ENCODE peak calls at places on chromosome 2, in six cellular contexts. H is HepG2, Y is K562, X is GM12878, S is H1, J is GM12892. C is an unnamed sample.

GRCh38 chr2:28357055-28357454 is 35.6 kb upstream of the FOSL2 start:
- DNase-seq in H (no peak), Y (no peak), X (no peak), S (no peak), J (no peak), C (no peak)

GRCh38 chr2:41966431-41966893 is 81.4 kb upstream of the PKDCC start:
- DNase-seq in H (peak), Y (no peak), X (no peak), S (no peak), J (no peak), C (no peak)

GRCh38 chr2:11430729-11431128 is 35.2 kb downstream of the E2F6 start:
- DNase-seq in H (no peak), Y (no peak), X (no peak), S (no peak), J (no peak), C (no peak)

GRCh38 chr2:118046628-118047210 is 32.8 kb upstream of the CCDC93 start:
- DNase-seq in H (peak), Y (peak), X (no peak), S (no peak), J (no peak), C (no peak)

GRCh38 chr2:98505311-98505808 is 60.7 kb downstream of the INPP4A start:
- DNase-seq in H (no peak), Y (no peak), X (no peak), S (no peak), J (no peak), C (no peak)

GRCh38 chr2:239905306-239905705 is 119.8 kb downstream of the NDUFA10 start:
- DNase-seq in H (no peak), Y (no peak), X (no peak), S (no peak), J (no peak), C (no peak)

GRCh38 chr2:26784570-26785234 is 1.2 kb upstream of the CENPA start:
- DNase-seq in H (no peak), Y (no peak), X (no peak), S (no peak), J (no peak), C (no peak)

GRCh38 chr2:15748736-15749323 is 157.2 kb downstream of the DDX1 start:
- DNase-seq in H (peak), Y (peak), X (no peak), S (peak), J (no peak), C (peak)

GRCh38 chr2:2331905-2332280 is 818 bp upstream of the MYT1L start:
- DNase-seq in H (no peak), Y (no peak), X (no peak), S (peak), J (no peak), C (no peak)

GRCh38 chr2:24459224-24459799 is 31.7 kb upstream of the NCOA1 start:
- DNase-seq in H (no peak), Y (no peak), X (no peak), S (no peak), J (no peak), C (no peak)

GRCh38 chr2:239400000-239400831 is 604 bp downstream of the HDAC4 start:
- DNase-seq in H (peak), Y (peak), X (no peak), S (no peak), J (no peak), C (no peak)

GRCh38 chr2:145842002-145842401 is 1322.1 kb upstream of the ZEB2 start:
- DNase-seq in H (no peak), Y (no peak), X (no peak), S (no peak), J (no peak), C (no peak)

GRCh38 chr2:196234672-196235071 is 63.3 kb upstream of the STK17B start:
- DNase-seq in H (no peak), Y (peak), X (peak), S (no peak), J (no peak), C (no peak)

GRCh38 chr2:234245945-234246344 is 195.4 kb downstream of the SPP2 start:
- DNase-seq in H (no peak), Y (no peak), X (no peak), S (no peak), J (no peak), C (no peak)

GRCh38 chr2:58845011-58845410 is 603.9 kb upstream of the FANCL start:
- DNase-seq in H (no peak), Y (no peak), X (no peak), S (no peak), J (no peak), C (no peak)

GRCh38 chr2:179612108-179612507 is 249.3 kb downstream of the ZNF385B start:
- DNase-seq in H (no peak), Y (no peak), X (no peak), S (no peak), J (no peak), C (no peak)

GRCh38 chr2:44392338-44392943 is 30.7 kb downstream of the CAMKMT start:
- DNase-seq in H (peak), Y (peak), X (no peak), S (no peak), J (no peak), C (no peak)

GRCh38 chr2:236642584-236643291 is 73.1 kb downstream of the ACKR3 start:
- DNase-seq in H (peak), Y (no peak), X (no peak), S (peak), J (no peak), C (no peak)

GRCh38 chr2:19542796-19543195 is 184.4 kb upstream of the OSR1 start:
- DNase-seq in H (no peak), Y (no peak), X (no peak), S (no peak), J (no peak), C (no peak)

GRCh38 chr2:37604716-37605115 is 66.7 kb downstream of the CDC42EP3 start:
- DNase-seq in H (no peak), Y (no peak), X (no peak), S (no peak), J (no peak), C (no peak)

GRCh38 chr2:132815522-132815921 is 145.5 kb upstream of the LYPD1 start:
- DNase-seq in H (no peak), Y (no peak), X (no peak), S (no peak), J (no peak), C (no peak)

DNA sequence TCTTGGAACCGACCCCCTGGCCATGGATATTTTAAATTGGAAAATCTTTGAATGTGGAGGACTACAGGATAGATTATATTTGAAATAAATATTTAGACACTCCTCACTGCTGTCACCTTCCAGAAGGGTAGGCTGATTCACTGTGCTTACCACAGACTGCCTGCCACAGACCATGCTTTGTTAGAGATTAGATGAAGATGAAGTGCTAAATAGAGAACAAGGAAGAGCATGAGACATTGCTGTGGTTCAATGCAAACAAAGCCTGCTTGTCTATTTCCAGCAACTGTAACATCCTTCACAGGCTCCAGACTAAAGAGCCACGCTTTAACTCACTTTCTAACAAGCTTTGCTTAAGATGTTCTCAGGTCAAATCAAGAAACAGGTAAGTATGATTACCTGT is 81.0 kb upstream of the TMEM17 start:
- DNase-seq in H (no peak), Y (no peak), X (peak), S (no peak), J (no peak), C (no peak)
- TF ChIP-seq TAF1 in H (no peak), Y (no peak), X (no peak), S (no peak), J (no peak), C (no peak)

GRCh38 chr2:29518988-29519925 is 402.1 kb downstream of the ALK start:
- DNase-seq in H (no peak), Y (no peak), X (no peak), S (no peak), J (no peak), C (no peak)
- TF ChIP-seq TAF1 in H (no peak), Y (no peak), X (no peak), S (no peak), J (no peak), C (no peak)

DNA sequence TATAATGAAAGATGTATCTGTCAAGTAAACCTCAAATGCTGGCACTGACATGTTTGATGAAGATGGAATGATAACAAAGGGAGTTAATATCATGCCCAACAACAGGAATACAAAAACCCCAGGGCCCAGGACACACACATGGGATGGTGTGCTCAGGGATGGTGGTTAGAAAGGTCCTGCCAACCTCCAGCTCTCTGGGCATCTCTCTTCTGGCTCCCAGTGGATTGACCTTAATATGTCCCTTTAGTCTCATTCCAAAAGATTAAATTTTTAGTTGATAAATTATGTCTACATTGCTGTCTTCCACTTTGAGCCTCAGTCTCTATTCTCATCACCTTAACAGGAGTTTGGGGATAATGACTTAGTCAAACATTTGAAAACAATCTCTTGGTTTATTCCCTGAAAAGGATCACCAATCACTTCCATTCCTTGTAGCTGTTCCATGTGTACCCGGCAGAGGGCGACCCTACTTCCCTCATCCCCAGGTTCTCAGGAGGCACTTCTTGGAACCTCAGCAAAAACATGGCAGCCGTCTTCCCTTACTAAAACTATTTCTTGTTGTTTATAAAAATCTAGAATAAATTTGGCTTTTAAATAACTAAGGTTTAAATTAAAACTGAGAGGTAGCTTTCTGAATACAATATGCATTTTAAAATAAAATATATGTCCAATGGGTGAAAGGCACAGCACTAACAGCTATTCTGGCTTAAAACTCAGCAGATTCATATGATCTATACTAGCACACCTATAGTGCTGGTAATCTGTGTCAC is 29.6 kb downstream of the MCEE start:
- DNase-seq in H (peak), Y (peak), X (peak), S (peak), J (peak), C (no peak)
- TF ChIP-seq TAF1 in H (no peak), Y (no peak), X (no peak), S (no peak), J (no peak), C (no peak)

GRCh38 chr2:74670263-74670662 is 16.2 kb downstream of the SEMA4F start:
- DNase-seq in H (no peak), Y (no peak), X (no peak), S (no peak), J (no peak), C (no peak)
- TF ChIP-seq TAF1 in H (no peak), Y (no peak), X (no peak), S (no peak), J (no peak), C (no peak)

C was measured in GM12891.